ENCODE peak calls at places on chromosomes 2 and 18, in eight cellular contexts. One of them, this sample, is unnamed.
A peak's percentile ranks its signal among the peaks of the same experiment; 100 is the strongest.

GRCh38 chr2:232134939-232135338 is 173.4 kb downstream of the DIS3L2 start:
- DNase-seq in CD8-positive, alpha-beta T cell: no peak
- DNase-seq in HTR-8/SVneo: no peak
- DNase-seq in NCI-H1930: no peak
- DNase-seq in stimulated activated CD4-positive, alpha-beta T cell treated with anti-CD3 and anti-CD28 coated beads, Interleukin-15, amount 100 ng/mL, for 48 hours: no peak
- DNase-seq in kidney glomerular epithelial cell: no peak
- DNase-seq in activated T-cell treated with anti-CD3 and anti-CD28 coated beads for 1 hour: no peak
- DNase-seq in hypothalamus: no peak
- DNase-seq in this sample: no peak

GRCh38 chr2:128304715-128305554 is 13.7 kb downstream of the HS6ST1 start:
- DNase-seq in CD8-positive, alpha-beta T cell: no peak
- DNase-seq in HTR-8/SVneo: peak; percentile 87
- DNase-seq in NCI-H1930: no peak
- DNase-seq in stimulated activated CD4-positive, alpha-beta T cell treated with anti-CD3 and anti-CD28 coated beads, Interleukin-15, amount 100 ng/mL, for 48 hours: no peak
- DNase-seq in kidney glomerular epithelial cell: peak; percentile 76
- DNase-seq in activated T-cell treated with anti-CD3 and anti-CD28 coated beads for 1 hour: no peak
- DNase-seq in hypothalamus: no peak
- DNase-seq in this sample: peak; percentile 98

GRCh38 chr18:77103991-77104521 is 28.5 kb downstream of the MBP start:
- DNase-seq in CD8-positive, alpha-beta T cell: no peak
- DNase-seq in HTR-8/SVneo: no peak
- DNase-seq in NCI-H1930: no peak
- DNase-seq in stimulated activated CD4-positive, alpha-beta T cell treated with anti-CD3 and anti-CD28 coated beads, Interleukin-15, amount 100 ng/mL, for 48 hours: no peak
- DNase-seq in kidney glomerular epithelial cell: no peak
- DNase-seq in activated T-cell treated with anti-CD3 and anti-CD28 coated beads for 1 hour: no peak
- DNase-seq in hypothalamus: no peak
- DNase-seq in this sample: no peak

GRCh38 chr2:145563752-145564615 is 1044.1 kb upstream of the ZEB2 start:
- DNase-seq in CD8-positive, alpha-beta T cell: no peak
- DNase-seq in HTR-8/SVneo: no peak
- DNase-seq in NCI-H1930: no peak
- DNase-seq in stimulated activated CD4-positive, alpha-beta T cell treated with anti-CD3 and anti-CD28 coated beads, Interleukin-15, amount 100 ng/mL, for 48 hours: no peak
- DNase-seq in kidney glomerular epithelial cell: no peak
- DNase-seq in activated T-cell treated with anti-CD3 and anti-CD28 coated beads for 1 hour: no peak
- DNase-seq in hypothalamus: no peak
- DNase-seq in this sample: no peak

GRCh38 chr2:29767606-29768335 is 153.6 kb downstream of the ALK start:
- DNase-seq in CD8-positive, alpha-beta T cell: no peak
- DNase-seq in HTR-8/SVneo: no peak
- DNase-seq in NCI-H1930: no peak
- DNase-seq in stimulated activated CD4-positive, alpha-beta T cell treated with anti-CD3 and anti-CD28 coated beads, Interleukin-15, amount 100 ng/mL, for 48 hours: no peak
- DNase-seq in kidney glomerular epithelial cell: no peak
- DNase-seq in activated T-cell treated with anti-CD3 and anti-CD28 coated beads for 1 hour: no peak
- DNase-seq in hypothalamus: no peak
- DNase-seq in this sample: no peak

GRCh38 chr2:74232426-74232825 is 34.0 kb downstream of the MTHFD2 start:
- DNase-seq in CD8-positive, alpha-beta T cell: no peak
- DNase-seq in HTR-8/SVneo: no peak
- DNase-seq in NCI-H1930: no peak
- DNase-seq in stimulated activated CD4-positive, alpha-beta T cell treated with anti-CD3 and anti-CD28 coated beads, Interleukin-15, amount 100 ng/mL, for 48 hours: no peak
- DNase-seq in kidney glomerular epithelial cell: no peak
- DNase-seq in activated T-cell treated with anti-CD3 and anti-CD28 coated beads for 1 hour: no peak
- DNase-seq in hypothalamus: no peak
- DNase-seq in this sample: peak; percentile 65

GRCh38 chr2:177344316-177344715 is 48.3 kb upstream of the AGPS start:
- DNase-seq in CD8-positive, alpha-beta T cell: no peak
- DNase-seq in HTR-8/SVneo: no peak
- DNase-seq in NCI-H1930: no peak
- DNase-seq in stimulated activated CD4-positive, alpha-beta T cell treated with anti-CD3 and anti-CD28 coated beads, Interleukin-15, amount 100 ng/mL, for 48 hours: no peak
- DNase-seq in kidney glomerular epithelial cell: no peak
- DNase-seq in activated T-cell treated with anti-CD3 and anti-CD28 coated beads for 1 hour: no peak
- DNase-seq in hypothalamus: no peak
- DNase-seq in this sample: no peak

GRCh38 chr2:42047488-42048317 is at the start of gene PKDCC:
- DNase-seq in CD8-positive, alpha-beta T cell: no peak
- DNase-seq in HTR-8/SVneo: peak; percentile 91
- DNase-seq in NCI-H1930: peak; percentile 31
- DNase-seq in stimulated activated CD4-positive, alpha-beta T cell treated with anti-CD3 and anti-CD28 coated beads, Interleukin-15, amount 100 ng/mL, for 48 hours: no peak
- DNase-seq in kidney glomerular epithelial cell: peak; percentile 45
- DNase-seq in activated T-cell treated with anti-CD3 and anti-CD28 coated beads for 1 hour: no peak
- DNase-seq in hypothalamus: peak; percentile 71
- DNase-seq in this sample: no peak

GRCh38 chr2:240579771-240580614 is 6.5 kb upstream of the CAPN10 start:
- DNase-seq in CD8-positive, alpha-beta T cell: peak; percentile 67
- DNase-seq in HTR-8/SVneo: peak; percentile 77
- DNase-seq in NCI-H1930: no peak
- DNase-seq in stimulated activated CD4-positive, alpha-beta T cell treated with anti-CD3 and anti-CD28 coated beads, Interleukin-15, amount 100 ng/mL, for 48 hours: no peak
- DNase-seq in kidney glomerular epithelial cell: peak; percentile 2
- DNase-seq in activated T-cell treated with anti-CD3 and anti-CD28 coated beads for 1 hour: peak; percentile 65
- DNase-seq in hypothalamus: no peak
- DNase-seq in this sample: no peak

GRCh38 chr2:45010706-45011036 is 1.4 kb upstream of the SIX2 start:
- DNase-seq in CD8-positive, alpha-beta T cell: no peak
- DNase-seq in HTR-8/SVneo: no peak
- DNase-seq in NCI-H1930: no peak
- DNase-seq in stimulated activated CD4-positive, alpha-beta T cell treated with anti-CD3 and anti-CD28 coated beads, Interleukin-15, amount 100 ng/mL, for 48 hours: no peak
- DNase-seq in kidney glomerular epithelial cell: no peak
- DNase-seq in activated T-cell treated with anti-CD3 and anti-CD28 coated beads for 1 hour: no peak
- DNase-seq in hypothalamus: no peak
- DNase-seq in this sample: no peak

GRCh38 chr18:3873698-3874495 is 423.9 kb downstream of the TGIF1 start:
- DNase-seq in CD8-positive, alpha-beta T cell: no peak
- DNase-seq in HTR-8/SVneo: no peak
- DNase-seq in NCI-H1930: no peak
- DNase-seq in stimulated activated CD4-positive, alpha-beta T cell treated with anti-CD3 and anti-CD28 coated beads, Interleukin-15, amount 100 ng/mL, for 48 hours: no peak
- DNase-seq in kidney glomerular epithelial cell: peak; percentile 20
- DNase-seq in activated T-cell treated with anti-CD3 and anti-CD28 coated beads for 1 hour: no peak
- DNase-seq in hypothalamus: no peak
- DNase-seq in this sample: no peak

GRCh38 chr18:24208270-24209035 is 69.6 kb downstream of the CABYR start:
- DNase-seq in CD8-positive, alpha-beta T cell: no peak
- DNase-seq in HTR-8/SVneo: no peak
- DNase-seq in NCI-H1930: no peak
- DNase-seq in stimulated activated CD4-positive, alpha-beta T cell treated with anti-CD3 and anti-CD28 coated beads, Interleukin-15, amount 100 ng/mL, for 48 hours: no peak
- DNase-seq in kidney glomerular epithelial cell: peak; percentile 13
- DNase-seq in activated T-cell treated with anti-CD3 and anti-CD28 coated beads for 1 hour: no peak
- DNase-seq in hypothalamus: no peak
- DNase-seq in this sample: no peak

GRCh38 chr2:161046876-161047275 is 113.4 kb upstream of the TANK start:
- DNase-seq in CD8-positive, alpha-beta T cell: no peak
- DNase-seq in HTR-8/SVneo: no peak
- DNase-seq in NCI-H1930: no peak
- DNase-seq in stimulated activated CD4-positive, alpha-beta T cell treated with anti-CD3 and anti-CD28 coated beads, Interleukin-15, amount 100 ng/mL, for 48 hours: no peak
- DNase-seq in kidney glomerular epithelial cell: no peak
- DNase-seq in activated T-cell treated with anti-CD3 and anti-CD28 coated beads for 1 hour: no peak
- DNase-seq in hypothalamus: no peak
- DNase-seq in this sample: no peak

GRCh38 chr18:12397254-12397653 is 10.5 kb upstream of the PRELID3A start:
- DNase-seq in CD8-positive, alpha-beta T cell: no peak
- DNase-seq in HTR-8/SVneo: no peak
- DNase-seq in NCI-H1930: no peak
- DNase-seq in stimulated activated CD4-positive, alpha-beta T cell treated with anti-CD3 and anti-CD28 coated beads, Interleukin-15, amount 100 ng/mL, for 48 hours: no peak
- DNase-seq in kidney glomerular epithelial cell: no peak
- DNase-seq in activated T-cell treated with anti-CD3 and anti-CD28 coated beads for 1 hour: no peak
- DNase-seq in hypothalamus: no peak
- DNase-seq in this sample: no peak

GRCh38 chr2:145815933-145816332 is 1296.0 kb upstream of the ZEB2 start:
- DNase-seq in CD8-positive, alpha-beta T cell: no peak
- DNase-seq in HTR-8/SVneo: no peak
- DNase-seq in NCI-H1930: no peak
- DNase-seq in stimulated activated CD4-positive, alpha-beta T cell treated with anti-CD3 and anti-CD28 coated beads, Interleukin-15, amount 100 ng/mL, for 48 hours: no peak
- DNase-seq in kidney glomerular epithelial cell: no peak
- DNase-seq in activated T-cell treated with anti-CD3 and anti-CD28 coated beads for 1 hour: no peak
- DNase-seq in hypothalamus: no peak
- DNase-seq in this sample: no peak

GRCh38 chr2:172216348-172216933 is 113.7 kb upstream of the DLX2 start:
- DNase-seq in CD8-positive, alpha-beta T cell: no peak
- DNase-seq in HTR-8/SVneo: no peak
- DNase-seq in NCI-H1930: no peak
- DNase-seq in stimulated activated CD4-positive, alpha-beta T cell treated with anti-CD3 and anti-CD28 coated beads, Interleukin-15, amount 100 ng/mL, for 48 hours: no peak
- DNase-seq in kidney glomerular epithelial cell: no peak
- DNase-seq in activated T-cell treated with anti-CD3 and anti-CD28 coated beads for 1 hour: no peak
- DNase-seq in hypothalamus: no peak
- DNase-seq in this sample: no peak

GRCh38 chr2:223929575-223930001 is 15.5 kb downstream of the WDFY1 start:
- DNase-seq in CD8-positive, alpha-beta T cell: no peak
- DNase-seq in HTR-8/SVneo: no peak
- DNase-seq in NCI-H1930: no peak
- DNase-seq in stimulated activated CD4-positive, alpha-beta T cell treated with anti-CD3 and anti-CD28 coated beads, Interleukin-15, amount 100 ng/mL, for 48 hours: no peak
- DNase-seq in kidney glomerular epithelial cell: no peak
- DNase-seq in activated T-cell treated with anti-CD3 and anti-CD28 coated beads for 1 hour: no peak
- DNase-seq in hypothalamus: no peak
- DNase-seq in this sample: no peak

GRCh38 chr2:240505946-240506345 is 51.8 kb downstream of the ANKMY1 start:
- DNase-seq in CD8-positive, alpha-beta T cell: no peak
- DNase-seq in HTR-8/SVneo: no peak
- DNase-seq in NCI-H1930: no peak
- DNase-seq in stimulated activated CD4-positive, alpha-beta T cell treated with anti-CD3 and anti-CD28 coated beads, Interleukin-15, amount 100 ng/mL, for 48 hours: no peak
- DNase-seq in kidney glomerular epithelial cell: no peak
- DNase-seq in activated T-cell treated with anti-CD3 and anti-CD28 coated beads for 1 hour: no peak
- DNase-seq in hypothalamus: no peak
- DNase-seq in this sample: peak; percentile 49

GRCh38 chr2:128026422-128027277 is 1.2 kb downstream of the SAP130 start:
- DNase-seq in CD8-positive, alpha-beta T cell: no peak
- DNase-seq in HTR-8/SVneo: no peak
- DNase-seq in NCI-H1930: no peak
- DNase-seq in stimulated activated CD4-positive, alpha-beta T cell treated with anti-CD3 and anti-CD28 coated beads, Interleukin-15, amount 100 ng/mL, for 48 hours: peak; percentile 4
- DNase-seq in kidney glomerular epithelial cell: peak; percentile 5
- DNase-seq in activated T-cell treated with anti-CD3 and anti-CD28 coated beads for 1 hour: no peak
- DNase-seq in hypothalamus: no peak
- DNase-seq in this sample: no peak

GRCh38 chr2:215489288-215489848 is 53.5 kb upstream of the FN1 start:
- DNase-seq in CD8-positive, alpha-beta T cell: no peak
- DNase-seq in HTR-8/SVneo: no peak
- DNase-seq in NCI-H1930: no peak
- DNase-seq in stimulated activated CD4-positive, alpha-beta T cell treated with anti-CD3 and anti-CD28 coated beads, Interleukin-15, amount 100 ng/mL, for 48 hours: no peak
- DNase-seq in kidney glomerular epithelial cell: no peak
- DNase-seq in activated T-cell treated with anti-CD3 and anti-CD28 coated beads for 1 hour: no peak
- DNase-seq in hypothalamus: no peak
- DNase-seq in this sample: no peak

GRCh38 chr2:38174646-38175096 is 98.7 kb upstream of the CYP1B1 start:
- DNase-seq in CD8-positive, alpha-beta T cell: no peak
- DNase-seq in HTR-8/SVneo: no peak
- DNase-seq in NCI-H1930: no peak
- DNase-seq in stimulated activated CD4-positive, alpha-beta T cell treated with anti-CD3 and anti-CD28 coated beads, Interleukin-15, amount 100 ng/mL, for 48 hours: no peak
- DNase-seq in kidney glomerular epithelial cell: peak; percentile 96
- DNase-seq in activated T-cell treated with anti-CD3 and anti-CD28 coated beads for 1 hour: no peak
- DNase-seq in hypothalamus: no peak
- DNase-seq in this sample: no peak

GRCh38 chr2:85956647-85957039 is 67.9 kb upstream of the ST3GAL5 start:
- DNase-seq in CD8-positive, alpha-beta T cell: no peak
- DNase-seq in HTR-8/SVneo: no peak
- DNase-seq in NCI-H1930: no peak
- DNase-seq in stimulated activated CD4-positive, alpha-beta T cell treated with anti-CD3 and anti-CD28 coated beads, Interleukin-15, amount 100 ng/mL, for 48 hours: no peak
- DNase-seq in kidney glomerular epithelial cell: no peak
- DNase-seq in activated T-cell treated with anti-CD3 and anti-CD28 coated beads for 1 hour: no peak
- DNase-seq in hypothalamus: no peak
- DNase-seq in this sample: no peak

GRCh38 chr2:172350844-172351480 is 76.4 kb upstream of the ITGA6 start:
- DNase-seq in CD8-positive, alpha-beta T cell: no peak
- DNase-seq in HTR-8/SVneo: no peak
- DNase-seq in NCI-H1930: no peak
- DNase-seq in stimulated activated CD4-positive, alpha-beta T cell treated with anti-CD3 and anti-CD28 coated beads, Interleukin-15, amount 100 ng/mL, for 48 hours: no peak
- DNase-seq in kidney glomerular epithelial cell: no peak
- DNase-seq in activated T-cell treated with anti-CD3 and anti-CD28 coated beads for 1 hour: no peak
- DNase-seq in hypothalamus: peak; percentile 74
- DNase-seq in this sample: no peak

GRCh38 chr2:152532241-152532640 is 185.0 kb downstream of the PRPF40A start:
- DNase-seq in CD8-positive, alpha-beta T cell: no peak
- DNase-seq in HTR-8/SVneo: no peak
- DNase-seq in NCI-H1930: no peak
- DNase-seq in stimulated activated CD4-positive, alpha-beta T cell treated with anti-CD3 and anti-CD28 coated beads, Interleukin-15, amount 100 ng/mL, for 48 hours: no peak
- DNase-seq in kidney glomerular epithelial cell: no peak
- DNase-seq in activated T-cell treated with anti-CD3 and anti-CD28 coated beads for 1 hour: no peak
- DNase-seq in hypothalamus: no peak
- DNase-seq in this sample: no peak

GRCh38 chr2:64214281-64215115 is 70.3 kb upstream of the PELI1 start:
- DNase-seq in CD8-positive, alpha-beta T cell: no peak
- DNase-seq in HTR-8/SVneo: no peak
- DNase-seq in NCI-H1930: peak; percentile 61
- DNase-seq in stimulated activated CD4-positive, alpha-beta T cell treated with anti-CD3 and anti-CD28 coated beads, Interleukin-15, amount 100 ng/mL, for 48 hours: no peak
- DNase-seq in kidney glomerular epithelial cell: no peak
- DNase-seq in activated T-cell treated with anti-CD3 and anti-CD28 coated beads for 1 hour: no peak
- DNase-seq in hypothalamus: no peak
- DNase-seq in this sample: no peak

GRCh38 chr2:26735096-26735495 is 29.0 kb upstream of the SLC35F6 start:
- DNase-seq in CD8-positive, alpha-beta T cell: no peak
- DNase-seq in HTR-8/SVneo: peak; percentile 51
- DNase-seq in NCI-H1930: no peak
- DNase-seq in stimulated activated CD4-positive, alpha-beta T cell treated with anti-CD3 and anti-CD28 coated beads, Interleukin-15, amount 100 ng/mL, for 48 hours: no peak
- DNase-seq in kidney glomerular epithelial cell: no peak
- DNase-seq in activated T-cell treated with anti-CD3 and anti-CD28 coated beads for 1 hour: no peak
- DNase-seq in hypothalamus: no peak
- DNase-seq in this sample: no peak